ENCODE peak calls at places on chromosomes 2 and 18, in ten cellular contexts. H, Y, U, M, V, P, C, K, T and I are unnamed samples. For H3K4me1, the result is how much of the 10 kb centered on the place peaks cover.

GRCh38 chr2:10889741-10890215 is 22.0 kb upstream of the KCNF1 start:
- DNase-seq in H (no peak), Y (no peak), U (no peak), M (no peak), V (no peak), P (no peak), C (no peak), K (no peak), T (no peak), I (no peak)

GRCh38 chr2:139825726-139826125 is 1045.5 kb upstream of the NXPH2 start:
- DNase-seq in H (no peak), Y (no peak), U (no peak), M (no peak), V (no peak), P (no peak), C (no peak), K (no peak), T (no peak), I (no peak)

GRCh38 chr2:204776781-204777559 is 231.7 kb downstream of the PARD3B start:
- DNase-seq in H (no peak), Y (no peak), U (no peak), M (peak), V (no peak), P (no peak), C (no peak), K (no peak), T (no peak), I (no peak)

GRCh38 chr2:59529738-59530137 is 1023.7 kb downstream of the BCL11A start:
- DNase-seq in H (peak), Y (no peak), U (no peak), M (no peak), V (no peak), P (no peak), C (no peak), K (no peak), T (no peak), I (no peak)

GRCh38 chr2:72778410-72778809 is 47.4 kb downstream of the EXOC6B start:
- DNase-seq in H (no peak), Y (no peak), U (no peak), M (peak), V (no peak), P (no peak), C (no peak), K (no peak), T (no peak), I (no peak)

GRCh38 chr2:86671304-86671981 is 47.8 kb upstream of the RNF103 start:
- DNase-seq in H (no peak), Y (no peak), U (peak), M (peak), V (peak), P (no peak), C (no peak), K (no peak), T (peak), I (peak)

GRCh38 chr18:77131652-77132368 is 773 bp downstream of the MBP start:
- DNase-seq in H (peak), Y (peak), U (peak), M (no peak), V (peak), P (peak), C (no peak), K (peak), T (peak), I (peak)

GRCh38 chr18:74155276-74155675 is 7.0 kb downstream of the TIMM21 start:
- DNase-seq in H (no peak), Y (no peak), U (no peak), M (peak), V (no peak), P (no peak), C (no peak), K (no peak), T (no peak), I (no peak)

GRCh38 chr18:31677592-31677991 is 6.8 kb downstream of the B4GALT6 start:
- DNase-seq in H (no peak), Y (no peak), U (no peak), M (no peak), V (no peak), P (no peak), C (no peak), K (no peak), T (no peak), I (no peak)

GRCh38 chr2:48433682-48434081 is 96.3 kb upstream of the STON1 start:
- DNase-seq in H (peak), Y (no peak), U (no peak), M (no peak), V (no peak), P (peak), C (no peak), K (peak), T (peak), I (peak)

GRCh38 chr2:191478754-191479679 is 198.9 kb upstream of the NABP1 start:
- DNase-seq in H (peak), Y (peak), U (peak), M (peak), V (no peak), P (peak), C (no peak), K (peak), T (peak), I (peak)

GRCh38 chr18:79988925-79989361 is 580 bp upstream of the TXNL4A start:
- DNase-seq in H (no peak), Y (no peak), U (peak), M (peak), V (no peak), P (peak), C (no peak), K (peak), T (peak), I (peak)

GRCh38 chr18:56068030-56068671 is 480.2 kb upstream of the TCF4 start:
- DNase-seq in H (peak), Y (no peak), U (no peak), M (peak), V (no peak), P (no peak), C (no peak), K (no peak), T (no peak), I (no peak)

GRCh38 chr2:101753207-101753616 is 55.7 kb downstream of the MAP4K4 start:
- DNase-seq in H (no peak), Y (no peak), U (no peak), M (peak), V (no peak), P (no peak), C (no peak), K (no peak), T (no peak), I (no peak)

GRCh38 chr2:101752708-101753107 is 55.2 kb downstream of the MAP4K4 start:
- DNase-seq in H (no peak), Y (no peak), U (no peak), M (no peak), V (no peak), P (no peak), C (no peak), K (peak), T (no peak), I (no peak)

GRCh38 chr2:101750688-101751087 is 53.2 kb downstream of the MAP4K4 start:
- DNase-seq in H (no peak), Y (no peak), U (no peak), M (no peak), V (no peak), P (no peak), C (no peak), K (no peak), T (no peak), I (no peak)

GRCh38 chr2:101751875-101752619 is 54.5 kb downstream of the MAP4K4 start:
- DNase-seq in H (no peak), Y (no peak), U (no peak), M (no peak), V (no peak), P (no peak), C (no peak), K (no peak), T (no peak), I (no peak)

GRCh38 chr2:101751276-101751675 is 53.8 kb downstream of the MAP4K4 start:
- DNase-seq in H (no peak), Y (no peak), U (no peak), M (no peak), V (no peak), P (no peak), C (no peak), K (no peak), T (no peak), I (no peak)
- H3K4me1 ChIP-seq in H (under half), Y (half or more), U (half or more), M (under half), V (under half), P (half or more), C (under half), K (half or more), T (under half), I (under half)

GRCh38 chr18:45967007-45967706 is at the start of gene EPG5:
- DNase-seq in H (peak), Y (peak), U (peak), M (peak), V (peak), P (peak), C (peak), K (peak), T (peak), I (peak)
- TF ChIP-seq POLR2A in H (peak), Y (peak), U (peak), M (peak), V (peak), P (peak), C (no peak), K (peak), T (no peak), I (peak)

DNA sequence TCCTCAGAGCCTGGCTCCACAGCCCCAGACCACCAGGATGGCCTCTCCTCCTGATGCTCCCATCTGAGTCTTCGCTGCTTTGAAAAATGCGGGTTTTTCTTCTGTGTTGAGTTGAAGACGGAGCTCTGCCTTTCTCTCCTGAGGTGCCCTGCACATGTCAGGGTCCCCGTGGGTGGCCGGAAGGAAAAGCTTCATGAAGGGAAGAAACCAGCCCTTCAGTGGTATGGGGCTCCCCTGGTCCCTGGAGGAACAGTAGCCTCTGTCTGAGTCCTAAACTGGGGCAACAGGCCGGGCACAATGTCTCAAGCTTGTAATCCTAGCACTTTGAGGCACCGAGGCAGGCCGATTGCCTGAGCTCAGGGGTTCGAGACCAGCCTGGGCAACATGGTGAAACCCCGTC is 54.7 kb upstream of the CAB39 start:
- DNase-seq in H (no peak), Y (no peak), U (no peak), M (no peak), V (no peak), P (no peak), C (no peak), K (no peak), T (no peak), I (no peak)
- H3K4me3 ChIP-seq in H (no peak), Y (no peak), U (no peak), M (no peak), V (no peak), P (no peak), C (no peak), K (no peak), T (no peak), I (no peak)

GRCh38 chr2:96870631-96871255 is 863 bp upstream of the SEMA4C start:
- DNase-seq in H (peak), Y (no peak), U (peak), M (no peak), V (peak), P (no peak), C (no peak), K (peak), T (peak), I (no peak)
- H3K4me1 ChIP-seq in H (under half), Y (half or more), U (half or more), M (under half), V (under half), P (under half), C (under half), K (under half), T (under half), I (half or more)